ENCODE peak calls at places on chromosomes 2 and 18, in ten cellular contexts. One of them, this sample, is unnamed.

GRCh38 chr18:5678779-5679406 is 135.1 kb upstream of the EPB41L3 start:
- DNase-seq in choroid plexus epithelial cell: no peak
- DNase-seq in PC-9: no peak
- DNase-seq in GM06990: no peak
- DNase-seq in hepatocyte: no peak
- DNase-seq in GM23338: no peak
- DNase-seq in body of pancreas: no peak
- DNase-seq in uterus: no peak
- DNase-seq in lower lobe of right lung: no peak
- DNase-seq in cardiac fibroblast: no peak
- DNase-seq in this sample: no peak

GRCh38 chr2:210128961-210129360 is 42.2 kb downstream of the KANSL1L start:
- DNase-seq in body of pancreas: peak; percentile 39
- DNase-seq in choroid plexus epithelial cell: peak; percentile 17
- DNase-seq in GM06990: no peak
- DNase-seq in cardiac fibroblast: peak; percentile 25
- DNase-seq in GM23338: peak; percentile 14
- DNase-seq in hepatocyte: peak; percentile 9
- DNase-seq in PC-9: no peak
- DNase-seq in uterus: no peak
- DNase-seq in lower lobe of right lung: no peak
- DNase-seq in this sample: peak; percentile 77

GRCh38 chr2:219421323-219421722 is 3.1 kb downstream of the DES start:
- DNase-seq in choroid plexus epithelial cell: no peak
- DNase-seq in uterus: no peak
- DNase-seq in body of pancreas: no peak
- DNase-seq in cardiac fibroblast: no peak
- DNase-seq in PC-9: no peak
- DNase-seq in hepatocyte: no peak
- DNase-seq in GM06990: no peak
- DNase-seq in lower lobe of right lung: no peak
- DNase-seq in GM23338: no peak
- DNase-seq in this sample: no peak

GRCh38 chr2:26243643-26244478 is 571 bp downstream of the HADHA start:
- DNase-seq in GM06990: peak; percentile 13
- DNase-seq in choroid plexus epithelial cell: peak; percentile 53
- DNase-seq in cardiac fibroblast: peak; percentile 32
- DNase-seq in body of pancreas: peak; percentile 9
- DNase-seq in GM23338: peak; percentile 47
- DNase-seq in uterus: no peak
- DNase-seq in hepatocyte: peak; percentile 42
- DNase-seq in PC-9: no peak
- DNase-seq in lower lobe of right lung: no peak
- DNase-seq in this sample: no peak

GRCh38 chr2:39377226-39377939 is 59.7 kb downstream of the MAP4K3 start:
- DNase-seq in cardiac fibroblast: peak; percentile 16
- DNase-seq in GM06990: peak; percentile 36
- DNase-seq in hepatocyte: peak; percentile 11
- DNase-seq in choroid plexus epithelial cell: peak; percentile 17
- DNase-seq in PC-9: no peak
- DNase-seq in GM23338: no peak
- DNase-seq in body of pancreas: no peak
- DNase-seq in lower lobe of right lung: no peak
- DNase-seq in uterus: no peak
- DNase-seq in this sample: no peak

GRCh38 chr18:26574958-26575864 is 26.9 kb upstream of the KCTD1 start:
- DNase-seq in body of pancreas: peak; percentile 62
- DNase-seq in lower lobe of right lung: peak; percentile 61
- DNase-seq in uterus: no peak
- DNase-seq in hepatocyte: peak; percentile 64
- DNase-seq in PC-9: peak; percentile 31
- DNase-seq in GM23338: peak; percentile 83
- DNase-seq in choroid plexus epithelial cell: peak; percentile 60
- DNase-seq in GM06990: peak; percentile 3
- DNase-seq in cardiac fibroblast: peak; percentile 59
- DNase-seq in this sample: no peak

GRCh38 chr2:102592601-102593000 is 26.8 kb upstream of the SLC9A2 start:
- DNase-seq in hepatocyte: peak; percentile 46
- DNase-seq in GM23338: peak; percentile 59
- DNase-seq in choroid plexus epithelial cell: peak; percentile 48
- DNase-seq in body of pancreas: peak; percentile 12
- DNase-seq in GM06990: no peak
- DNase-seq in uterus: no peak
- DNase-seq in cardiac fibroblast: peak; percentile 37
- DNase-seq in PC-9: peak; percentile 21
- DNase-seq in lower lobe of right lung: no peak
- DNase-seq in this sample: no peak

GRCh38 chr2:227378371-227378782 is 729 bp downstream of the TM4SF20 start:
- DNase-seq in PC-9: no peak
- DNase-seq in body of pancreas: no peak
- DNase-seq in uterus: no peak
- DNase-seq in GM06990: no peak
- DNase-seq in choroid plexus epithelial cell: peak; percentile 43
- DNase-seq in GM23338: no peak
- DNase-seq in hepatocyte: no peak
- DNase-seq in cardiac fibroblast: no peak
- DNase-seq in lower lobe of right lung: no peak
- DNase-seq in this sample: no peak

GRCh38 chr2:54979645-54980044 is 70.6 kb downstream of the RTN4 start:
- DNase-seq in hepatocyte: no peak
- DNase-seq in GM06990: no peak
- DNase-seq in cardiac fibroblast: no peak
- DNase-seq in lower lobe of right lung: no peak
- DNase-seq in PC-9: peak; percentile 34
- DNase-seq in GM23338: peak; percentile 42
- DNase-seq in body of pancreas: peak; percentile 87
- DNase-seq in choroid plexus epithelial cell: no peak
- DNase-seq in uterus: no peak
- DNase-seq in this sample: peak; percentile 86

GRCh38 chr2:100283724-100284501 is 38.4 kb downstream of the LONRF2 start:
- DNase-seq in GM06990: no peak
- DNase-seq in GM23338: no peak
- DNase-seq in choroid plexus epithelial cell: no peak
- DNase-seq in hepatocyte: no peak
- DNase-seq in cardiac fibroblast: no peak
- DNase-seq in lower lobe of right lung: no peak
- DNase-seq in uterus: no peak
- DNase-seq in body of pancreas: no peak
- DNase-seq in PC-9: no peak
- DNase-seq in this sample: no peak

GRCh38 chr2:208373460-208374089 is 33.0 kb upstream of the PTH2R start:
- DNase-seq in GM23338: peak; percentile 82
- DNase-seq in uterus: no peak
- DNase-seq in body of pancreas: peak; percentile 68
- DNase-seq in PC-9: no peak
- DNase-seq in hepatocyte: peak; percentile 65
- DNase-seq in cardiac fibroblast: peak; percentile 74
- DNase-seq in choroid plexus epithelial cell: peak; percentile 74
- DNase-seq in GM06990: no peak
- DNase-seq in lower lobe of right lung: no peak
- DNase-seq in this sample: peak; percentile 17

GRCh38 chr2:191396794-191397193 is 151.6 kb downstream of the MYO1B start:
- DNase-seq in body of pancreas: no peak
- DNase-seq in uterus: no peak
- DNase-seq in PC-9: no peak
- DNase-seq in lower lobe of right lung: no peak
- DNase-seq in GM23338: no peak
- DNase-seq in cardiac fibroblast: no peak
- DNase-seq in GM06990: no peak
- DNase-seq in hepatocyte: no peak
- DNase-seq in choroid plexus epithelial cell: no peak
- DNase-seq in this sample: no peak

GRCh38 chr2:174636979-174637378 is 39.4 kb upstream of the WIPF1 start:
- DNase-seq in GM06990: no peak
- DNase-seq in lower lobe of right lung: no peak
- DNase-seq in choroid plexus epithelial cell: no peak
- DNase-seq in cardiac fibroblast: no peak
- DNase-seq in PC-9: no peak
- DNase-seq in hepatocyte: no peak
- DNase-seq in uterus: no peak
- DNase-seq in body of pancreas: no peak
- DNase-seq in GM23338: peak; percentile 16
- DNase-seq in this sample: no peak
- TF ChIP-seq CTCF in GM06990: no peak
- TF ChIP-seq CTCF in lower lobe of right lung: no peak
- TF ChIP-seq CTCF in choroid plexus epithelial cell: no peak
- TF ChIP-seq CTCF in cardiac fibroblast: no peak
- TF ChIP-seq CTCF in PC-9: peak; percentile 17
- TF ChIP-seq CTCF in hepatocyte: no peak
- TF ChIP-seq CTCF in uterus: no peak
- TF ChIP-seq CTCF in body of pancreas: no peak
- TF ChIP-seq CTCF in GM23338: no peak
- TF ChIP-seq CTCF in this sample: no peak

DNA sequence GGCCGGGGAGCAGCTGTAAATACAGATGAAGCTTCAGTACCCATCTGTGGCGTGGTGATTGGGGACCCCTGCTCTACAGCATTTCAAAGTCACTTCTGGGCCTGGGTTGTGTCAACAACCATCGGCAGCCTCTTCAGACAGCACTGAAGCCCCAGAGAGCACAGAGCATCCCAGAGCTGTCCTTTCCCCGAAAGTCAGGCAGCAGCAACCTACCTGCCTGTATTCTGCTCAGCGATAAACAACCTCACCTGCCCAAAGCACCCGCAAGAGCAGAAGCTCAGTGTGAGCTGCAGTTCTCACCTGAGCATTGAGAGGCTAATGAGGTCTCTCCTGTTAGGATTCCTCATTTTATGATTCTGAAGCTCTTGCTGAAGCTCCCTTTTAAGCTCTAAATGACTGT is 19.3 kb downstream of the TRABD2A start:
- DNase-seq in GM06990: no peak
- DNase-seq in hepatocyte: no peak
- DNase-seq in lower lobe of right lung: no peak
- DNase-seq in PC-9: no peak
- DNase-seq in body of pancreas: no peak
- DNase-seq in GM23338: no peak
- DNase-seq in uterus: no peak
- DNase-seq in cardiac fibroblast: no peak
- DNase-seq in choroid plexus epithelial cell: no peak
- DNase-seq in this sample: no peak
- H3K4me3 ChIP-seq in GM06990: no peak overlapping the region
- H3K4me3 ChIP-seq in hepatocyte: no peak overlapping the region
- H3K4me3 ChIP-seq in lower lobe of right lung: no peak overlapping the region
- H3K4me3 ChIP-seq in PC-9: no peak overlapping the region
- H3K4me3 ChIP-seq in body of pancreas: no peak overlapping the region
- H3K4me3 ChIP-seq in GM23338: no peak overlapping the region
- H3K4me3 ChIP-seq in uterus: no peak overlapping the region
- H3K4me3 ChIP-seq in cardiac fibroblast: no peak overlapping the region
- H3K4me3 ChIP-seq in choroid plexus epithelial cell: no peak overlapping the region
- H3K4me3 ChIP-seq in this sample: no peak overlapping the region

GRCh38 chr18:11657554-11657953 is 31.5 kb upstream of the GNAL start:
- DNase-seq in GM23338: no peak
- DNase-seq in choroid plexus epithelial cell: no peak
- DNase-seq in body of pancreas: no peak
- DNase-seq in lower lobe of right lung: no peak
- DNase-seq in uterus: no peak
- DNase-seq in GM06990: no peak
- DNase-seq in hepatocyte: no peak
- DNase-seq in cardiac fibroblast: no peak
- DNase-seq in PC-9: no peak
- DNase-seq in this sample: no peak

GRCh38 chr18:11657152-11657551 is 31.9 kb upstream of the GNAL start:
- DNase-seq in GM06990: no peak
- DNase-seq in body of pancreas: no peak
- DNase-seq in PC-9: no peak
- DNase-seq in lower lobe of right lung: no peak
- DNase-seq in choroid plexus epithelial cell: no peak
- DNase-seq in cardiac fibroblast: no peak
- DNase-seq in GM23338: no peak
- DNase-seq in hepatocyte: no peak
- DNase-seq in uterus: no peak
- DNase-seq in this sample: no peak

GRCh38 chr18:11653521-11653920 is 35.5 kb upstream of the GNAL start:
- DNase-seq in hepatocyte: no peak
- DNase-seq in body of pancreas: no peak
- DNase-seq in choroid plexus epithelial cell: no peak
- DNase-seq in GM06990: no peak
- DNase-seq in lower lobe of right lung: no peak
- DNase-seq in uterus: no peak
- DNase-seq in cardiac fibroblast: no peak
- DNase-seq in GM23338: no peak
- DNase-seq in PC-9: no peak
- DNase-seq in this sample: no peak

GRCh38 chr18:11654736-11655604 is 34.1 kb upstream of the GNAL start:
- DNase-seq in body of pancreas: peak; percentile 68
- DNase-seq in PC-9: peak; percentile 49
- DNase-seq in hepatocyte: peak; percentile 75
- DNase-seq in lower lobe of right lung: peak; percentile 70
- DNase-seq in cardiac fibroblast: peak; percentile 32
- DNase-seq in choroid plexus epithelial cell: peak; percentile 53
- DNase-seq in GM06990: peak; percentile 36
- DNase-seq in GM23338: peak; percentile 77
- DNase-seq in uterus: peak; percentile 37
- DNase-seq in this sample: peak; percentile 6

GRCh38 chr18:11655605-11655932 is 33.5 kb upstream of the GNAL start:
- DNase-seq in hepatocyte: no peak
- DNase-seq in choroid plexus epithelial cell: no peak
- DNase-seq in uterus: no peak
- DNase-seq in cardiac fibroblast: no peak
- DNase-seq in PC-9: no peak
- DNase-seq in GM23338: no peak
- DNase-seq in body of pancreas: no peak
- DNase-seq in GM06990: no peak
- DNase-seq in lower lobe of right lung: no peak
- DNase-seq in this sample: no peak
- TF ChIP-seq CTCF in hepatocyte: no peak
- TF ChIP-seq CTCF in choroid plexus epithelial cell: no peak
- TF ChIP-seq CTCF in uterus: no peak
- TF ChIP-seq CTCF in cardiac fibroblast: no peak
- TF ChIP-seq CTCF in PC-9: peak; percentile 1
- TF ChIP-seq CTCF in GM23338: no peak
- TF ChIP-seq CTCF in body of pancreas: no peak
- TF ChIP-seq CTCF in GM06990: no peak
- TF ChIP-seq CTCF in lower lobe of right lung: no peak
- TF ChIP-seq CTCF in this sample: no peak

DNA sequence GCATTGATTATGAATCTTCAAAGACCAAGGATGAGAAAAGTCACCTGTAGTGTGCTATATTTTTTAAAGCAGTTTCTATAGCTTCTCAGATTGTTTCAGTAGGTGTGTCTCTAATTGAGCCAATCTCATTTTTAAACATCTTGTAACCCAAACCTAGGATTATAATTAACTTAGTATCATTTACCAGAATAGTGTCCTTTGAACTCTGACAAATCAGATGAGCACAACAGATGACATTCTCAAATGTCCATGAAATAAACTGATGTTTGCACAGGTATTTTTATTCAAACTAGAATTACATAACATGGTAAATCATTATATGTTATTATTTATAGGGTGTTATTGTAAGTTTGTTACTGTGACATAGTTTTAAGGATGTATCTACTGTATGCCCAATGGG is 126.1 kb upstream of the MAP3K20 start:
- DNase-seq in uterus: no peak
- DNase-seq in GM06990: no peak
- DNase-seq in GM23338: no peak
- DNase-seq in lower lobe of right lung: no peak
- DNase-seq in body of pancreas: no peak
- DNase-seq in choroid plexus epithelial cell: no peak
- DNase-seq in cardiac fibroblast: no peak
- DNase-seq in hepatocyte: no peak
- DNase-seq in PC-9: no peak
- DNase-seq in this sample: no peak
- H3K4me3 ChIP-seq in uterus: no peak overlapping the region
- H3K4me3 ChIP-seq in GM06990: no peak overlapping the region
- H3K4me3 ChIP-seq in GM23338: no peak overlapping the region
- H3K4me3 ChIP-seq in lower lobe of right lung: no peak overlapping the region
- H3K4me3 ChIP-seq in body of pancreas: no peak overlapping the region
- H3K4me3 ChIP-seq in choroid plexus epithelial cell: no peak overlapping the region
- H3K4me3 ChIP-seq in cardiac fibroblast: no peak overlapping the region
- H3K4me3 ChIP-seq in hepatocyte: no peak overlapping the region
- H3K4me3 ChIP-seq in PC-9: no peak overlapping the region
- H3K4me3 ChIP-seq in this sample: no peak overlapping the region